ENCODE peak calls at places on chromosomes 5 and 9, in six cellular contexts. J, D, H, I, G and Z are unnamed samples.

GRCh38 chr5:127338501-127338900 is 47.9 kb downstream of the MEGF10 start:
- DNase-seq in D (no peak), I (no peak), H (no peak), G (no peak), J (no peak), Z (no peak)

GRCh38 chr5:150585781-150586461 is 54.5 kb upstream of the SYNPO start:
- DNase-seq in J (no peak), G (no peak), D (no peak), I (no peak), H (no peak), Z (no peak)

GRCh38 chr5:151155777-151156731 is 1.5 kb downstream of the ANXA6 start:
- DNase-seq in D (no peak), I (peak), J (peak), H (peak), G (peak), Z (peak)

GRCh38 chr5:144219869-144220268 is 49.2 kb downstream of the KCTD16 start:
- DNase-seq in H (no peak), J (no peak), G (no peak), D (no peak), I (no peak), Z (no peak)

GRCh38 chr9:114138537-114138936 is 16.8 kb upstream of the COL27A1 start:
- DNase-seq in J (no peak), H (no peak), I (peak), G (no peak), D (no peak), Z (peak)

GRCh38 chr5:103511554-103511885 is 51.1 kb downstream of the NUDT12 start:
- DNase-seq in I (peak), D (peak), G (no peak), J (peak), H (peak), Z (no peak)

GRCh38 chr5:179840321-179840720 is 18.3 kb downstream of the MRNIP start:
- DNase-seq in G (no peak), D (no peak), J (no peak), I (no peak), H (no peak), Z (peak)

GRCh38 chr5:154141686-154142300 is 48.7 kb upstream of the GALNT10 start:
- DNase-seq in G (no peak), H (no peak), D (no peak), J (no peak), I (no peak), Z (no peak)

GRCh38 chr9:92393686-92394085 is 10.7 kb downstream of the OGN start:
- DNase-seq in D (no peak), H (no peak), G (no peak), J (no peak), I (peak), Z (peak)

GRCh38 chr9:115202960-115203751 is 85.2 kb upstream of the TNC start:
- DNase-seq in I (peak), D (no peak), H (peak), G (no peak), J (peak), Z (peak)

GRCh38 chr9:116516456-116516855 is 170.6 kb upstream of the TRIM32 start:
- DNase-seq in H (no peak), G (no peak), J (peak), D (no peak), I (no peak), Z (no peak)

GRCh38 chr5:151772868-151773561 is 1.3 kb downstream of the G3BP1 start:
- DNase-seq in D (no peak), I (no peak), G (no peak), J (peak), H (no peak), Z (peak)

GRCh38 chr5:168302785-168303184 is 11.3 kb downstream of the WWC1 start:
- DNase-seq in D (peak), H (peak), J (no peak), I (peak), G (no peak), Z (peak)

GRCh38 chr5:140018096-140018481 is 25.0 kb downstream of the NRG2 start:
- DNase-seq in D (no peak), H (no peak), J (no peak), I (no peak), G (no peak), Z (no peak)

GRCh38 chr5:7269591-7270274 is 126.2 kb upstream of the ADCY2 start:
- DNase-seq in J (no peak), I (no peak), G (no peak), D (no peak), H (no peak), Z (no peak)

GRCh38 chr5:106521701-106522100 is 1149.0 kb downstream of the EFNA5 start:
- DNase-seq in H (peak), I (peak), J (peak), G (no peak), D (peak), Z (peak)

GRCh38 chr9:98334796-98335195 is 79.3 kb upstream of the TBC1D2 start:
- DNase-seq in I (no peak), G (no peak), J (no peak), D (no peak), H (no peak), Z (no peak)

GRCh38 chr5:108753877-108754276 is 6.2 kb downstream of the FER start:
- DNase-seq in H (peak), D (no peak), G (no peak), I (peak), J (peak), Z (peak)

GRCh38 chr5:2302169-2302568 is 419.4 kb upstream of the IRX4 start:
- DNase-seq in H (no peak), J (no peak), G (no peak), I (no peak), D (no peak), Z (no peak)

GRCh38 chr9:93676310-93677054 is 100.1 kb downstream of the PHF2 start:
- DNase-seq in D (no peak), H (no peak), J (no peak), G (no peak), I (no peak), Z (no peak)

GRCh38 chr9:3526903-3527652 is 1.3 kb upstream of the RFX3 start:
- DNase-seq in J (peak), I (peak), G (no peak), H (no peak), D (peak), Z (peak)

GRCh38 chr9:115524467-115525059 is 406.6 kb upstream of the TNC start:
- DNase-seq in I (peak), G (peak), J (peak), D (peak), H (peak), Z (peak)

GRCh38 chr5:175354961-175355360 is 89.0 kb downstream of the DRD1 start:
- DNase-seq in I (no peak), G (no peak), J (no peak), H (no peak), D (no peak), Z (no peak)